ENCODE peak calls at places on chromosome 14, in ten cellular contexts. K is left lung; M is upper lobe of left lung; V is fibroblast of lung; U is HepG2; C is GM12878; W is transverse colon; J is HAP-1; Y is CD4-positive, CD25-positive, alpha-beta regulatory T cell; S is tibial artery. O is an unnamed sample. For H3K4me1, the result is how much of the 10 kb centered on the place peaks cover.

GRCh38 chr14:78836777-78837176 is 666.6 kb downstream of the NRXN3 start:
- DNase-seq in J (peak), W (peak), U (peak), K (no peak), V (peak), M (peak), S (no peak), C (peak), Y (no peak), O (no peak)

GRCh38 chr14:37819155-37820015 is 224.0 kb downstream of the TTC6 start:
- DNase-seq in J (no peak), W (no peak), C (no peak), U (peak), Y (no peak), V (peak), K (no peak), S (no peak), M (no peak), O (no peak)

GRCh38 chr14:91329615-91330014 is 85.1 kb upstream of the GPR68 start:
- DNase-seq in S (no peak), C (no peak), K (no peak), W (no peak), M (no peak), J (no peak), Y (no peak), V (no peak), U (no peak), O (no peak)

GRCh38 chr14:100022772-100023451 is 42.3 kb upstream of the EVL start:
- DNase-seq in W (no peak), J (no peak), K (no peak), C (no peak), V (peak), Y (no peak), S (peak), U (no peak), M (no peak), O (no peak)

GRCh38 chr14:27366596-27366995 is 768.8 kb upstream of the NOVA1 start:
- DNase-seq in J (no peak), V (peak), M (no peak), S (no peak), K (no peak), W (no peak), Y (no peak), U (no peak), C (no peak), O (no peak)

GRCh38 chr14:26594756-26595545 is 2.9 kb downstream of the NOVA1 start:
- DNase-seq in S (no peak), V (no peak), W (no peak), U (no peak), K (no peak), M (no peak), Y (no peak), J (no peak), C (no peak), O (no peak)

GRCh38 chr14:99572173-99572999 is 31.6 kb downstream of the CCDC85C start:
- DNase-seq in M (no peak), W (peak), Y (no peak), J (no peak), U (no peak), S (no peak), C (no peak), K (no peak), V (no peak), O (no peak)

GRCh38 chr14:73949752-73950734 is at the start of the genes COQ6 and FAM161B:
- DNase-seq in U (peak), J (peak), Y (peak), W (peak), V (peak), K (peak), M (peak), C (peak), S (peak), O (peak)

DNA sequence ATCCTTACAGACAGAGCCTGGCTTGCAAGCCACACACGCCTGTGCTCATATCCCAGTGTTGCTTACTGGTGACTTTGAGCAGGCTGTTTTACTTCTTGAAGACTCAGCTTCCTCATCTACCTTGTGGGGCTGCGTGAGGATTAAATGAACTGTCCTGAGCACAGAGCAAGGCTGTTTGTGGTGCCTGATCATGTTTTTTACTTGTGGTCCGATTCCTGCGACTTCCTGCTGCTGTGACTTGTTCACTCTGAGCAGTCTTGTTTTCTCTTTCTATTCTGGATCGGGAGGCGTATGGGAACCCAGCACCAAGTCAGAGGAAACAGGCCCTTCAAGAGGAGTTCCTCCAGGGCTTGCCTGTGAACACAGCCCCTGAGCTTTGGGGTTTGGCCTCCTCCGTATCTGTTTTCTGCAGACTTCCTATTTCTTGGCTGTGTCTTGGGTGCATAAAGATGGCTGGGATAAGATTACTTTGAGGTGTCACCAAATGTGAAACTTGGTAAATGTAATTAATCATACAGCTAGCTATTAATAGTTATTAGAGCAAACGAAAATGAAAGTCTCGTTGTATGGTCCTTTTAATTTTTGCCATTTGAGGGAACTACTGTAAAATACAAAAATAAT is 251.7 kb downstream of the FOXN3 start:
- DNase-seq in C (peak), U (no peak), V (no peak), M (no peak), J (no peak), S (no peak), K (no peak), Y (no peak), W (no peak), O (no peak)
- H3K4me1 ChIP-seq in C (under half), U (under half), V (under half), M (under half), J (under half), S (under half), K (under half), Y (under half), W (under half), O (under half)

DNA sequence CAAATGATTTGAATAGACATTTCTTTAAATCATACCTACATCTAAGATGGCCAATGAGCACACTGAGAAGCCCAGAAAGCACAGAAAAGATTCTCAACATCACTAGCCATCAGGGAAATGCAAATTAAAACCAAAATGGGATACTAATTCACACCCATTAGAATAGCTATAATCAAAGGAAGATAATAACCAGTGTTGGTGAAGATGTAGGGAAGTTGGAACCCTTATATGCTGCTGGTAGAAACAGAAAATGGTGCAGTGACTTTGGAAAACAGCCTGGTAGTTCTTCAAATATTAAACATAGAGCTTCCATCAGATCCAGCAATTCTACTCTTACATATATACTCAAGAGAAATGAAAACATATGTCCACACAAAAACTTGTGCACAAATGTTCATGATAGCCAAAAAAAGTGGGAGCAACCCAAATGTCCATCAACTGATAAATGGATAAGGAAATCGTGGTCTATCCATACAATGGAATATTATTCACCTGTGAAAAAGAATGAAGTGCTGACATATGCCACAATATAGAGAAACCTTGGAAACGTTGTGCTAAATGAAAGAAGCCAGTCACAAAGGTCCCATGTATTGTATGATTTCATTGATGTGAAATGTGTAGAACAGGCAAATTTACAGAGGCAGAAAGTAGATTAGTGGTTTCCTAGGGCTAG is 24.4 kb downstream of the SYNE3 start:
- DNase-seq in C (no peak), K (no peak), U (no peak), S (no peak), M (no peak), W (no peak), J (no peak), V (no peak), Y (no peak), O (no peak)
- H3K4me1 ChIP-seq in C (under half), K (half or more), U (half or more), S (under half), M (under half), W (half or more), J (under half), V (under half), Y (under half), O (under half)

DNA sequence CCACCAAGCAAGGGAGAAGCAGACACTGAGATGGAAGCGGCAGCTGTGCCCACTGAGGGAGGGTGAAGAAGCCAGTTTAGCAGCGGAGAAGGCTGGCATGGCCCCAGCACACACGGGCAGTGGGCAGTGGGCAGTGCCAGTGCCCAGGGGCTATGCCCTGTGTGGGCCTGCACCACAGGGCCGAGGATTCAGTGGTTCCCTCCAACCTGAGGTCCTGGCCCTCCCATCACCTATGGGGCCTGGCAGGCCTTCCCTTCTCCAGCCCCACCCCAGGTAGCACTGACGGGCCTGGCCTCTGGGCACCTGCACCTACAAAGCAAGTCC is 81.1 kb downstream of the ITPK1 start:
- DNase-seq in W (no peak), J (no peak), K (no peak), Y (no peak), S (no peak), U (no peak), C (no peak), M (no peak), V (no peak), O (no peak)
- H3K4me1 ChIP-seq in W (half or more), J (under half), K (under half), Y (under half), S (under half), U (half or more), C (under half), M (half or more), V (under half), O (under half)

GRCh38 chr14:56145181-56145580 is 27.0 kb downstream of the PELI2 start:
- DNase-seq in M (no peak), W (no peak), Y (no peak), S (no peak), U (no peak), V (no peak), K (no peak), J (no peak), C (no peak), O (no peak)
- H3K4me1 ChIP-seq in M (under half), W (under half), Y (under half), S (under half), U (under half), V (under half), K (under half), J (under half), C (under half), O (under half)

DNA sequence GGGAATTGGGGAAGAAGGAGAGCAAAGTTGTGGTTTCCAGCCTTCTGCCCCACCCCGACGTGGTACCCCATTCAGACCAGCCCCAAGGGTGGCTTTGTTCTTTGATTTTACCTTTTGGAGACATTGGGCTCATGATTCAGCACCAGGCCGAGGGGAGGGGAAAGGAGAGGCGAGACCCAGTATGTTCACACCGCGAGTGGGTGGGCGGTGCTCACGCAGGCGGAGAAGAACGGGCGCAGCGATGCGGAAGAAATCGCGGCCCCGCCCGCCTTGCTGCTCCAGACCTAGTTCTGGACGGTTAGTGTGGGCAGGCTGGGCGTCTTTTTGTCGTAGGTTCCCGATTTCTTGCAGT is 960 bp downstream of the ATL1 start:
- DNase-seq in J (peak), W (peak), Y (no peak), S (peak), C (no peak), U (no peak), K (peak), M (peak), V (peak), O (peak)
- H3K4me1 ChIP-seq in J (under half), W (under half), Y (under half), S (under half), C (under half), U (under half), K (under half), M (under half), V (under half), O (under half)

GRCh38 chr14:22382955-22383354 is 206.1 kb downstream of the DAD1 start:
- DNase-seq in J (no peak), M (no peak), C (no peak), W (no peak), U (no peak), V (no peak), S (no peak), Y (no peak), K (no peak), O (no peak)
- H3K4me1 ChIP-seq in J (under half), M (under half), C (half or more), W (under half), U (under half), V (under half), S (under half), Y (under half), K (under half), O (under half)

O was measured in aorta.